ENCODE peak calls at places on chromosomes 2 and 18, in five cellular contexts. X is ovary, N is HCT116, C is adrenal gland, F is heart left ventricle. Q is an unnamed sample.

GRCh38 chr2:150491943-150492342 is 4.5 kb upstream of the RND3 start:
- DNase-seq in X (no peak), N (no peak), C (no peak), F (no peak), Q (no peak)

GRCh38 chr2:27185331-27186026 is 26.4 kb upstream of the ATRAID start:
- DNase-seq in X (no peak), N (no peak), C (peak), F (no peak), Q (no peak)

GRCh38 chr2:112601754-112602153 is 17.3 kb downstream of the CHCHD5 start:
- DNase-seq in X (no peak), N (no peak), C (peak), F (no peak), Q (no peak)

GRCh38 chr2:45651415-45652089 is at the start of gene PRKCE:
- DNase-seq in X (peak), N (no peak), C (peak), F (peak), Q (no peak)

GRCh38 chr2:177393381-177393780 is 808 bp downstream of the AGPS start:
- DNase-seq in X (no peak), N (no peak), C (no peak), F (no peak), Q (peak)

GRCh38 chr2:232611559-232612218 is 21.7 kb upstream of the EFHD1 start:
- DNase-seq in X (peak), N (no peak), C (peak), F (peak), Q (peak)

GRCh38 chr2:104929663-104930062 is 75.7 kb downstream of the POU3F3 start:
- DNase-seq in X (no peak), N (no peak), C (no peak), F (no peak), Q (no peak)

GRCh38 chr2:219987830-219988229 is 360.4 kb downstream of the SLC4A3 start:
- DNase-seq in X (no peak), N (no peak), C (no peak), F (no peak), Q (no peak)

GRCh38 chr2:258933-259332 is 4.9 kb downstream of the SH3YL1 start:
- DNase-seq in X (no peak), N (no peak), C (no peak), F (no peak), Q (no peak)

GRCh38 chr2:95664086-95664441 is 72.3 kb downstream of the TRIM43 start:
- DNase-seq in X (no peak), N (no peak), C (no peak), F (no peak), Q (no peak)

GRCh38 chr2:164657129-164657528 is 35.8 kb upstream of the GRB14 start:
- DNase-seq in X (no peak), N (no peak), C (no peak), F (no peak), Q (no peak)

GRCh38 chr18:62198259-62198658 is 11.2 kb downstream of the RELCH start:
- DNase-seq in X (no peak), N (no peak), C (no peak), F (no peak), Q (peak)

GRCh38 chr2:32058130-32058529 is 5.2 kb upstream of the SPAST start:
- DNase-seq in X (no peak), N (no peak), C (no peak), F (no peak), Q (peak)

GRCh38 chr2:106175084-106175850 is 18.8 kb downstream of the UXS1 start:
- DNase-seq in X (no peak), N (no peak), C (no peak), F (no peak), Q (no peak)

GRCh38 chr2:120539937-120540718 is 194.2 kb downstream of the INHBB start:
- DNase-seq in X (no peak), N (no peak), C (peak), F (peak), Q (no peak)

GRCh38 chr2:19048593-19049264 is 309.7 kb downstream of the OSR1 start:
- DNase-seq in X (peak), N (no peak), C (no peak), F (peak), Q (no peak)

GRCh38 chr2:70518557-70518956 is 35.1 kb downstream of the TGFA start:
- DNase-seq in X (no peak), N (no peak), C (no peak), F (no peak), Q (no peak)

GRCh38 chr2:146890491-146890890 is 954.3 kb upstream of the ACVR2A start:
- DNase-seq in X (no peak), N (no peak), C (no peak), F (no peak), Q (no peak)

GRCh38 chr2:26455801-26456700 is 21.9 kb downstream of the OTOF start:
- DNase-seq in X (no peak), N (no peak), C (peak), F (no peak), Q (no peak)

GRCh38 chr2:71609029-71609428 is 155.7 kb downstream of the DYSF start:
- DNase-seq in X (no peak), N (no peak), C (peak), F (peak), Q (peak)

GRCh38 chr2:61018319-61018750 is 280 bp upstream of the PUS10 start:
- DNase-seq in X (no peak), N (no peak), C (no peak), F (no peak), Q (peak)

GRCh38 chr2:223712642-223713041 is 110.5 kb upstream of the SCG2 start:
- DNase-seq in X (no peak), N (no peak), C (no peak), F (no peak), Q (no peak)

GRCh38 chr2:43088148-43089073 is 138.0 kb downstream of the ZFP36L2 start:
- DNase-seq in X (no peak), N (no peak), C (no peak), F (no peak), Q (no peak)

GRCh38 chr2:139031722-139032121 is 251.5 kb upstream of the NXPH2 start:
- DNase-seq in X (no peak), N (peak), C (no peak), F (no peak), Q (no peak)

GRCh38 chr18:74493689-74494088 is 2.5 kb upstream of the CNDP2 start:
- DNase-seq in X (no peak), N (peak), C (peak), F (no peak), Q (peak)

GRCh38 chr2:196482119-196483065 is 157.1 kb upstream of the CCDC150 start:
- DNase-seq in X (no peak), N (no peak), C (no peak), F (no peak), Q (no peak)

GRCh38 chr2:155223781-155224406 is 525.4 kb downstream of the KCNJ3 start:
- DNase-seq in X (no peak), N (peak), C (no peak), F (no peak), Q (peak)

GRCh38 chr18:31248783-31249521 is 69.0 kb upstream of the DSG1 start:
- DNase-seq in X (no peak), N (no peak), C (no peak), F (no peak), Q (no peak)

GRCh38 chr2:30722936-30723725 is 84.1 kb downstream of the CAPN13 start:
- DNase-seq in X (no peak), N (no peak), C (peak), F (no peak), Q (no peak)

GRCh38 chr2:133266926-133267590 is 301.2 kb downstream of the NCKAP5 start:
- DNase-seq in X (no peak), N (no peak), C (no peak), F (no peak), Q (no peak)

GRCh38 chr2:15814946-15815345 is 125.4 kb upstream of the MYCN start:
- DNase-seq in X (no peak), N (no peak), C (no peak), F (no peak), Q (no peak)

GRCh38 chr18:26656944-26657536 is 108.7 kb upstream of the KCTD1 start:
- DNase-seq in X (peak), N (no peak), C (peak), F (peak), Q (no peak)

GRCh38 chr2:9914384-9915065 is 37.0 kb upstream of the GRHL1 start:
- DNase-seq in X (no peak), N (peak), C (peak), F (no peak), Q (no peak)

GRCh38 chr2:40271066-40271465 is 180.8 kb downstream of the SLC8A1 start:
- DNase-seq in X (no peak), N (no peak), C (no peak), F (no peak), Q (no peak)

GRCh38 chr2:143440619-143441018 is 311.4 kb downstream of the ARHGAP15 start:
- DNase-seq in X (no peak), N (no peak), C (no peak), F (no peak), Q (no peak)

GRCh38 chr2:232491139-232491780 is 3.6 kb upstream of the ECEL1 start:
- DNase-seq in X (no peak), N (no peak), C (no peak), F (no peak), Q (no peak)

GRCh38 chr18:3209859-3210569 is 9.8 kb downstream of the MYOM1 start:
- DNase-seq in X (no peak), N (no peak), C (no peak), F (no peak), Q (no peak)

GRCh38 chr18:78309307-78309706 is 670.3 kb upstream of the SALL3 start:
- DNase-seq in X (no peak), N (no peak), C (no peak), F (no peak), Q (no peak)

GRCh38 chr18:24114924-24115549 is 23.8 kb upstream of the CABYR start:
- DNase-seq in X (no peak), N (no peak), C (no peak), F (no peak), Q (no peak)
- TF ChIP-seq POLR2A in X (no peak), N (no peak), C (peak), F (no peak), Q (no peak)

GRCh38 chr2:241773511-241774418 is 2.9 kb upstream of the GAL3ST2 start:
- DNase-seq in X (no peak), N (no peak), C (no peak), F (no peak), Q (no peak)

GRCh38 chr2:241775223-241776177 is 1.1 kb upstream of the GAL3ST2 start:
- DNase-seq in X (no peak), N (no peak), C (peak), F (no peak), Q (no peak)

GRCh38 chr2:241772063-241772499 is 4.5 kb upstream of the GAL3ST2 start:
- DNase-seq in X (no peak), N (no peak), C (no peak), F (no peak), Q (peak)

GRCh38 chr2:241776336-241777166 is at the start of gene GAL3ST2:
- DNase-seq in X (no peak), N (no peak), C (no peak), F (no peak), Q (no peak)

DNA sequence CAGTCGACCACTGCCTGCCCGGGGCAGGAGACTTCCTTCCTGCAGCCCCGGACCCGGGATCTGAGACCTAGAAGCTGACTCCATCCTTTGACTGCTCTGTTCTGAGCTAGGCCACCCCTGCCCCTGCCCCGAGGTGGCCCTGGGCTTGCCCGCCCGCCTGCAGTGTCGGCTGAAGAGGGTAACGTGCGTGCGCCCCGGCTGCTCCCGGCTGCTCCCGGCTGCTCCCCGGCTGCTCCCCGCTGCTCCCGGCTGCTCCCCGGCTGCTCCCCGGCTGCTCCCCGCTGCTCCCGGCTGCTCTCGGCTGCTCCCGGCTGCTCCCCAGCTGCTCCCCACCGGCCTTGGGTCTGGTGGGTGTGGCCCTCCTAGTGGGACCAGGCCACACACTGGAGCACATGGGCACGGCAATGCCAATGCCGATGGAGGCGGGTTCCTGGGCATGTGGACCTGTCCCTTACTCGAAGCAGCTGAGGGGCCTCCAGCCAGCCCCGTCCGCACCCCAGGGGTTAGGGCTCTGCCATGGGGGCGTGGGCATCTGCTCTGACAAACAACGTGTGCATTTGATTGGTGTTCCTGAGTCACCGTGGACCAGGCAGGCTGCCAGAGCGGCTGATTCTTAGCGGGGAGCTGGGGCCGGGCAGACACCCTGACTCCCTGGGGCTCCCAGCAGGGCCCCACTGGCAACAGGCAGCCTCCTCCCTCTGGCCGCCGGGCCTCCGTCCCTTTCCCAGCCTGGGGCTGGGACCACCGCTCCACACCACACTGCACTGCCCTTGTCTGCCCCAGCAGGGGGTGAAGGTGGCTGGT is 2.0 kb upstream of the GAL3ST2 start:
- DNase-seq in X (no peak), N (peak), C (peak), F (no peak), Q (no peak)
- TF ChIP-seq POLR2A in X (no peak), N (no peak), C (no peak), F (no peak), Q (no peak)

GRCh38 chr2:127288274-127288673 is 5.7 kb downstream of the ERCC3 start:
- DNase-seq in X (no peak), N (no peak), C (no peak), F (no peak), Q (no peak)

GRCh38 chr2:127293386-127293757 is 572 bp downstream of the ERCC3 start:
- DNase-seq in X (no peak), N (no peak), C (no peak), F (no peak), Q (no peak)

GRCh38 chr2:127293758-127294562 is at the start of gene ERCC3:
- DNase-seq in X (peak), N (peak), C (peak), F (peak), Q (peak)
- TF ChIP-seq POLR2A in X (no peak), N (peak), C (no peak), F (no peak), Q (peak)

GRCh38 chr18:158128-159036 is at the start of gene USP14:
- DNase-seq in X (peak), N (peak), C (peak), F (peak), Q (peak)
- TF ChIP-seq POLR2A in X (peak), N (no peak), C (peak), F (no peak), Q (peak)

GRCh38 chr2:157438907-157439791 is 4.7 kb downstream of the CYTIP start:
- DNase-seq in X (no peak), N (no peak), C (no peak), F (peak), Q (no peak)
- TF ChIP-seq POLR2A in X (no peak), N (no peak), C (no peak), F (no peak), Q (no peak)

GRCh38 chr2:126777620-126777978 is 121.1 kb upstream of the TEX51 start:
- DNase-seq in X (no peak), N (no peak), C (no peak), F (no peak), Q (no peak)

GRCh38 chr2:126778561-126779285 is 120.0 kb upstream of the TEX51 start:
- DNase-seq in X (no peak), N (no peak), C (no peak), F (no peak), Q (no peak)

GRCh38 chr2:126776255-126776654 is 120.3 kb downstream of the GYPC start:
- DNase-seq in X (peak), N (no peak), C (no peak), F (no peak), Q (no peak)

GRCh38 chr2:126775300-126775985 is 119.5 kb downstream of the GYPC start:
- DNase-seq in X (no peak), N (no peak), C (no peak), F (no peak), Q (no peak)

DNA sequence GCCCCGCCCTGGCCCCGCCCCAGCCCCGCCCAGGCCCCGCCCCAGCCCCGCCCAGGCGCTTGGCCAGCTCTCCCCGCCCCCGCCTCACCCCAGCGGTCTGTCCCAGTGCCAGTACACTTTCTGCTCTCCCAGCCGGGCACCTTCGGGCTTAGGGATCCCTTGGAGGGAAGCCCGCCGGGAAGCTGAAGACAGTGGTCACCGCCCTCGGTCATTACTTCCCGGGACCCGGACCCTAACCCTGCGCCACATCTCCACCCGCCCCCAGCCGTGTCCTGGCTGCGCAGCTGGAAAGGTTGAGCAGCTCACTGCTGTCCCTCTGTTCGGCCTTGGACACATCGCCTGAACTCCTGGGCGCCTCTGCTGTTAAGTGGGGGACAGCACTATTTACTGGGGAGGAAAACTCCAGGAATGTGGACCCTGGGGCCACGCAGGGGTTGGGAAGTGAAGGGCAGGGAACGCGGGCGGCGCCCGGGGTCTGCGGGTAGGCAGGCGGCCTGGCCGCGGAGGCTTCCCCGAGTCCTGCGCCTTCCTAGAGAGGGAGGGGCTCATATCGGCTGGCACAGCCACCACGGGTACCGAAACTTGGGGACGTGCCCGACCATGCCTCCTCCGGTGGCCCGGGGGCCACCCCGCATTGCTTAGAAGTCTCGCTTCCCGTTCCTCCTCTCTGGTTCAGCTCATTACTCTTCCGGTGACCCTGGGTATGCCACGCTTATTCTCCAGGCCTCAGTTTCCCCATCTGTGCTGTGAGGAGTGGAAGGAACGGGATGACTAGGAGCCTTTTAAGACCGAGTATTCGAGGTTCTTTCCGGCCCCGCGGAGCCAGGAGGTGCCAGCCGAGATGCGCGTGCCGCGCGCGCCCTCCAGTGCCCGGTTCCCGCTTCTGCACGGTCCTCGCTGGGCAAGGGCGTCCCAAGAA is 121.0 kb downstream of the GYPC start:
- DNase-seq in X (peak), N (peak), C (peak), F (peak), Q (peak)
- TF ChIP-seq POLR2A in X (no peak), N (no peak), C (no peak), F (no peak), Q (no peak)

DNA sequence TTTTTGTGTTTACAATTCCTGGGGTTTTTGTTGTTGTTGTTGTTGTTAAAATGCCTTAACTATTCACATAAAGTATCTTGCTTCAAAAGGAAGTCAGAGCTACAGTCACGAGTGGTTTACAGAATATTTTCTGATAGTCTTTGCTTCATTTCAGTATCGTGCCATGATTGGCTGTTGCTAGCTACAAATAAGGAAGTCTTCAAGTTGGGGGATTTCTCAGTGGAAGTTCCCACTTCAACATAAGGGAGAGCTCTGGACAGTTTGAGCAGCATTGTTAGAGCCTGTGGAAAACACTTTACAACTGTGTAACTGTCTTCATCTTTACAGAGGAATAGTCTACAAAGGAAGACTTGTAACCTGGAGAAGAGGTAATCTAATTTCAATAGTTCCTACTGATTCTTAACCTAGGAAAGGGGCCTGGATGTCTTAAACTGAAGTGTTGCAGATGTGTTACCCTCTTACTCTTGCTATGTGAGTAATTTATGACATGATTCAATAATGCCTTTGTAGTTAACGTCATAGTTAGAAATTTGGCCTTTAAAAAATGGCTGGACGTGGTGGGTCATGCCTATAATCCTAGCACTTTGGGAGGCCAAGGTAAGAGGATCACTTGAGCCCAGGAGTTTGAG is 23.4 kb upstream of the TANK start:
- DNase-seq in X (no peak), N (peak), C (no peak), F (no peak), Q (peak)
- TF ChIP-seq POLR2A in X (no peak), N (no peak), C (no peak), F (no peak), Q (peak)

Q was measured in erythroblast.